ENCODE peak calls at places on chromosomes 12 and 14, in ten cellular contexts. One of them, this sample, is unnamed.

GRCh38 chr14:98685725-98686124 is 586.3 kb downstream of the BCL11B start:
- DNase-seq in caudate nucleus: no peak
- DNase-seq in colonic mucosa: no peak
- DNase-seq in iris pigment epithelial cell: no peak
- DNase-seq in NAMALWA: no peak
- DNase-seq in KBM-7: no peak
- DNase-seq in T-helper 2 cell: no peak
- DNase-seq in small intestine: no peak
- DNase-seq in cerebellar cortex: peak
- DNase-seq in M059J: no peak
- DNase-seq in this sample: no peak

GRCh38 chr14:99755068-99755405 is 38.2 kb upstream of the EML1 start:
- DNase-seq in M059J: no peak
- DNase-seq in T-helper 2 cell: no peak
- DNase-seq in colonic mucosa: no peak
- DNase-seq in NAMALWA: no peak
- DNase-seq in KBM-7: no peak
- DNase-seq in cerebellar cortex: no peak
- DNase-seq in small intestine: no peak
- DNase-seq in iris pigment epithelial cell: no peak
- DNase-seq in caudate nucleus: no peak
- DNase-seq in this sample: no peak

GRCh38 chr12:46457958-46458357 is 85.4 kb upstream of the SLC38A2 start:
- DNase-seq in colonic mucosa: no peak
- DNase-seq in M059J: no peak
- DNase-seq in caudate nucleus: no peak
- DNase-seq in iris pigment epithelial cell: no peak
- DNase-seq in small intestine: no peak
- DNase-seq in KBM-7: no peak
- DNase-seq in NAMALWA: no peak
- DNase-seq in cerebellar cortex: no peak
- DNase-seq in T-helper 2 cell: no peak
- DNase-seq in this sample: no peak

GRCh38 chr12:57983150-57983857 is 41.9 kb downstream of the ATP23 start:
- DNase-seq in NAMALWA: peak
- DNase-seq in iris pigment epithelial cell: peak
- DNase-seq in T-helper 2 cell: no peak
- DNase-seq in caudate nucleus: no peak
- DNase-seq in small intestine: peak
- DNase-seq in cerebellar cortex: peak
- DNase-seq in KBM-7: peak
- DNase-seq in colonic mucosa: peak
- DNase-seq in M059J: peak
- DNase-seq in this sample: peak

GRCh38 chr14:77148510-77149231 is 7.1 kb upstream of the ZDHHC22 start:
- DNase-seq in colonic mucosa: no peak
- DNase-seq in T-helper 2 cell: no peak
- DNase-seq in KBM-7: no peak
- DNase-seq in small intestine: no peak
- DNase-seq in iris pigment epithelial cell: no peak
- DNase-seq in cerebellar cortex: peak
- DNase-seq in NAMALWA: no peak
- DNase-seq in M059J: no peak
- DNase-seq in caudate nucleus: no peak
- DNase-seq in this sample: peak

GRCh38 chr12:52216107-52216506 is 16.9 kb upstream of the KRT7 start:
- DNase-seq in T-helper 2 cell: no peak
- DNase-seq in M059J: no peak
- DNase-seq in NAMALWA: no peak
- DNase-seq in cerebellar cortex: no peak
- DNase-seq in small intestine: no peak
- DNase-seq in colonic mucosa: no peak
- DNase-seq in KBM-7: no peak
- DNase-seq in iris pigment epithelial cell: no peak
- DNase-seq in caudate nucleus: no peak
- DNase-seq in this sample: peak

GRCh38 chr12:121801601-121802484 is 2.0 kb upstream of the SETD1B start:
- DNase-seq in iris pigment epithelial cell: peak
- DNase-seq in cerebellar cortex: no peak
- DNase-seq in caudate nucleus: no peak
- DNase-seq in T-helper 2 cell: no peak
- DNase-seq in small intestine: peak
- DNase-seq in colonic mucosa: peak
- DNase-seq in KBM-7: peak
- DNase-seq in NAMALWA: peak
- DNase-seq in M059J: no peak
- DNase-seq in this sample: no peak

GRCh38 chr14:74333909-74334308 is 14.4 kb upstream of the VRTN start:
- DNase-seq in KBM-7: no peak
- DNase-seq in cerebellar cortex: no peak
- DNase-seq in iris pigment epithelial cell: peak
- DNase-seq in T-helper 2 cell: no peak
- DNase-seq in caudate nucleus: no peak
- DNase-seq in M059J: peak
- DNase-seq in colonic mucosa: no peak
- DNase-seq in NAMALWA: no peak
- DNase-seq in small intestine: no peak
- DNase-seq in this sample: peak

GRCh38 chr12:123763093-123763492 is 992 bp downstream of the DNAH10 start:
- DNase-seq in T-helper 2 cell: no peak
- DNase-seq in cerebellar cortex: no peak
- DNase-seq in small intestine: peak
- DNase-seq in colonic mucosa: peak
- DNase-seq in KBM-7: no peak
- DNase-seq in NAMALWA: peak
- DNase-seq in caudate nucleus: no peak
- DNase-seq in iris pigment epithelial cell: no peak
- DNase-seq in M059J: no peak
- DNase-seq in this sample: no peak

GRCh38 chr12:132142679-132143327 is 1.3 kb downstream of the DDX51 start:
- DNase-seq in KBM-7: no peak
- DNase-seq in NAMALWA: no peak
- DNase-seq in small intestine: no peak
- DNase-seq in T-helper 2 cell: no peak
- DNase-seq in iris pigment epithelial cell: no peak
- DNase-seq in colonic mucosa: no peak
- DNase-seq in caudate nucleus: no peak
- DNase-seq in M059J: no peak
- DNase-seq in cerebellar cortex: no peak
- DNase-seq in this sample: no peak

GRCh38 chr12:9180810-9181209 is 27.4 kb downstream of the PZP start:
- DNase-seq in small intestine: no peak
- DNase-seq in caudate nucleus: no peak
- DNase-seq in cerebellar cortex: no peak
- DNase-seq in colonic mucosa: no peak
- DNase-seq in NAMALWA: no peak
- DNase-seq in M059J: no peak
- DNase-seq in KBM-7: no peak
- DNase-seq in iris pigment epithelial cell: no peak
- DNase-seq in T-helper 2 cell: no peak
- DNase-seq in this sample: no peak

GRCh38 chr12:45886685-45887084 is 103.7 kb downstream of the SCAF11 start:
- DNase-seq in colonic mucosa: no peak
- DNase-seq in cerebellar cortex: no peak
- DNase-seq in small intestine: no peak
- DNase-seq in iris pigment epithelial cell: no peak
- DNase-seq in NAMALWA: no peak
- DNase-seq in KBM-7: no peak
- DNase-seq in T-helper 2 cell: no peak
- DNase-seq in M059J: no peak
- DNase-seq in caudate nucleus: no peak
- DNase-seq in this sample: no peak

GRCh38 chr12:49821375-49822287 is 6.6 kb downstream of the NCKAP5L start:
- DNase-seq in NAMALWA: no peak
- DNase-seq in cerebellar cortex: no peak
- DNase-seq in iris pigment epithelial cell: no peak
- DNase-seq in colonic mucosa: no peak
- DNase-seq in M059J: no peak
- DNase-seq in caudate nucleus: no peak
- DNase-seq in T-helper 2 cell: no peak
- DNase-seq in small intestine: no peak
- DNase-seq in KBM-7: no peak
- DNase-seq in this sample: no peak

GRCh38 chr14:105527381-105528196 is 1.2 kb downstream of the TMEM121 start:
- DNase-seq in cerebellar cortex: no peak
- DNase-seq in KBM-7: no peak
- DNase-seq in colonic mucosa: no peak
- DNase-seq in small intestine: no peak
- DNase-seq in M059J: no peak
- DNase-seq in NAMALWA: no peak
- DNase-seq in iris pigment epithelial cell: no peak
- DNase-seq in caudate nucleus: no peak
- DNase-seq in T-helper 2 cell: no peak
- DNase-seq in this sample: no peak

GRCh38 chr14:96187216-96188050 is 17.2 kb upstream of the BDKRB2 start:
- DNase-seq in caudate nucleus: no peak
- DNase-seq in T-helper 2 cell: no peak
- DNase-seq in M059J: no peak
- DNase-seq in small intestine: no peak
- DNase-seq in iris pigment epithelial cell: no peak
- DNase-seq in KBM-7: no peak
- DNase-seq in NAMALWA: no peak
- DNase-seq in cerebellar cortex: peak
- DNase-seq in colonic mucosa: no peak
- DNase-seq in this sample: no peak

GRCh38 chr14:77198576-77198975 is 17.0 kb downstream of the TMEM63C start:
- DNase-seq in cerebellar cortex: peak
- DNase-seq in small intestine: no peak
- DNase-seq in NAMALWA: no peak
- DNase-seq in colonic mucosa: no peak
- DNase-seq in T-helper 2 cell: no peak
- DNase-seq in iris pigment epithelial cell: no peak
- DNase-seq in KBM-7: no peak
- DNase-seq in M059J: no peak
- DNase-seq in caudate nucleus: no peak
- DNase-seq in this sample: no peak